ENCODE peak calls at places on chromosome 19, in nine cellular contexts. N is fibroblast of lung, G is esophagus muscularis mucosa, V is colonic mucosa, R is left lung, T is prostate gland, J is cardiac muscle cell, O is ovary, Y is A549. A is an unnamed sample.

GRCh38 chr19:46728693-46729339 is 11.9 kb upstream of the PRKD2 start:
- DNase-seq in N (peak; percentile 35), G (no peak), V (peak; percentile 72), R (peak; percentile 74), T (peak; percentile 60), J (peak; percentile 71), O (peak; percentile 81), Y (peak; percentile 72), A (no peak)

GRCh38 chr19:19107663-19108062 is 30.6 kb downstream of the TMEM161A start:
- DNase-seq in N (no peak), G (no peak), V (no peak), R (no peak), T (no peak), J (no peak), O (no peak), Y (no peak), A (no peak)

GRCh38 chr19:14526423-14526822 is 3.0 kb upstream of the TECR start:
- DNase-seq in N (no peak), G (no peak), V (no peak), R (no peak), T (no peak), J (no peak), O (no peak), Y (no peak), A (no peak)

GRCh38 chr19:18507021-18507726 is 14.7 kb downstream of the ELL start:
- DNase-seq in N (peak; percentile 42), G (no peak), V (peak; percentile 67), R (no peak), T (no peak), J (no peak), O (no peak), Y (no peak), A (no peak)

GRCh38 chr19:3699071-3699740 is 1.1 kb downstream of the PIP5K1C start:
- DNase-seq in N (peak; percentile 50), G (no peak), V (peak; percentile 48), R (peak; percentile 60), T (no peak), J (peak; percentile 56), O (no peak), Y (no peak), A (no peak)

GRCh38 chr19:56567274-56568120 is at the start of gene ZNF470:
- DNase-seq in N (peak; percentile 91), G (peak; percentile 99), V (peak; percentile 97), R (peak; percentile 96), T (peak; percentile 95), J (peak; percentile 96), O (peak; percentile 94), Y (peak; percentile 93), A (peak; percentile 85)

GRCh38 chr19:18194554-18195238 is 1.7 kb downstream of the MPV17L2 start:
- DNase-seq in N (peak; percentile 68), G (no peak), V (peak; percentile 41), R (peak; percentile 40), T (no peak), J (peak; percentile 77), O (peak; percentile 79), Y (no peak), A (no peak)

GRCh38 chr19:40920300-40921004 is 38.4 kb upstream of the CYP2A7 start:
- DNase-seq in N (no peak), G (no peak), V (no peak), R (no peak), T (no peak), J (no peak), O (no peak), Y (no peak), A (no peak)

GRCh38 chr19:49889687-49890348 is 6.9 kb downstream of the IL4I1 start:
- DNase-seq in N (peak; percentile 67), G (peak; percentile 95), V (peak; percentile 78), R (peak; percentile 70), T (peak; percentile 51), J (peak; percentile 85), O (peak; percentile 78), Y (peak; percentile 94), A (no peak)

GRCh38 chr19:50803633-50804419 is 13.6 kb downstream of the ACP4 start:
- DNase-seq in N (no peak), G (no peak), V (no peak), R (no peak), T (no peak), J (peak; percentile 21), O (no peak), Y (no peak), A (no peak)

GRCh38 chr19:9667898-9668297 is 7.0 kb downstream of the ZNF562 start:
- DNase-seq in N (no peak), G (no peak), V (peak; percentile 21), R (no peak), T (no peak), J (no peak), O (no peak), Y (no peak), A (no peak)

GRCh38 chr19:39001016-39001415 is 25.5 kb upstream of the FBXO17 start:
- DNase-seq in N (no peak), G (no peak), V (no peak), R (no peak), T (no peak), J (peak; percentile 27), O (no peak), Y (no peak), A (no peak)

GRCh38 chr19:17325881-17326594 is 8.6 kb downstream of the ANO8 start:
- DNase-seq in N (peak; percentile 36), G (no peak), V (no peak), R (no peak), T (peak; percentile 67), J (no peak), O (no peak), Y (no peak), A (peak; percentile 68)

GRCh38 chr19:16377521-16377920 is 52.9 kb downstream of the KLF2 start:
- DNase-seq in N (no peak), G (no peak), V (no peak), R (no peak), T (no peak), J (no peak), O (peak; percentile 24), Y (no peak), A (no peak)

DNA sequence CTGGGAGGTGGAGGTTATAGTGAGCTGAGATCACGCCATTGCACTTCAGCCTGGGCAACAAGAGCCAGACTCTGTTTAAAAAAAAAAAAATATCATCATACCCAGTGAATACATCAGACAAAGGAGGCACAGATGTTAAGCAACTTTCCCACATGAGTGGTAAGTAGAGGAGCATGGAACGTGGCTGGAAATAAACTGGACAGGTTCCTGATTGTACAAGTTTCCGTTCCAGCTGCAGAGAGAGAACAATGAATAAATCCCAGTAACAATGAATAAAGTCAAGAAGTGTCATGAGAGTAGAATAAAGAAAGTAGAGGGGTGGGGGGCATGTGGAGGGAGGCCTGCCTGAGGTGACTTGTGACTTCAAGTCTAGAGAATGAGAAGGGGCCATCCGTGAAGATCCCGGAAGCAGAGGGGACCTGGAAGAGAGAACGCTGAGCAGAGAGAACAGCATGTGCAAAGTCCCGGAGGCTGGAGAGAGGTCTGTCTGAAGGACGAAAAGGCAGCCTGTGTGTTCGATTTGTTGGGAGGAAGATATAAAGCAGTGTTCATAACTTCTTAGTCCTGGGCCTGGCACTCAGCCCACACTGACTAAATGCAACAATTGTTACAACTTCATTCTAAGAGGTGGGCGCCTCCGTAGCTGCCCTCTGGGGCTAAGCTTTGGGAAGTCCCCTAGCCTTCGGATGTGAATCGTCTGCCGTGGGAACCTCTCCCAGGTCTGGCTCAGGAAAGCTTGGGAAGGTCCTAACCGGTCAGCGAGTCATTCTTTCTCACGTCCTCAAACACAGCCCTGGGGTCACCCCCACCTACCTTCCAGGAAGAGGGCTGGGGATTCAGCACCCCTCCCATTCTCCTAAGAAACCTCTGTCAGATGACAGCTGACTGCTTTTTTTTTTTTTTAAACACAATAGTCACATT is 15.3 kb upstream of the ARHGEF18 start:
- DNase-seq in N (peak; percentile 14), G (no peak), V (no peak), R (no peak), T (no peak), J (peak; percentile 39), O (peak; percentile 39), Y (no peak), A (no peak)
- H3K4me1 ChIP-seq in N (no peaks in the 10 kb centered on the region), G (peaks cover 12% of the 10 kb centered on the region), V (no peaks in the 10 kb centered on the region), R (peaks cover 21% of the 10 kb centered on the region), T (no peaks in the 10 kb centered on the region), J (no peaks in the 10 kb centered on the region), O (no peaks in the 10 kb centered on the region), Y (no peaks in the 10 kb centered on the region), A (no peaks in the 10 kb centered on the region)

DNA sequence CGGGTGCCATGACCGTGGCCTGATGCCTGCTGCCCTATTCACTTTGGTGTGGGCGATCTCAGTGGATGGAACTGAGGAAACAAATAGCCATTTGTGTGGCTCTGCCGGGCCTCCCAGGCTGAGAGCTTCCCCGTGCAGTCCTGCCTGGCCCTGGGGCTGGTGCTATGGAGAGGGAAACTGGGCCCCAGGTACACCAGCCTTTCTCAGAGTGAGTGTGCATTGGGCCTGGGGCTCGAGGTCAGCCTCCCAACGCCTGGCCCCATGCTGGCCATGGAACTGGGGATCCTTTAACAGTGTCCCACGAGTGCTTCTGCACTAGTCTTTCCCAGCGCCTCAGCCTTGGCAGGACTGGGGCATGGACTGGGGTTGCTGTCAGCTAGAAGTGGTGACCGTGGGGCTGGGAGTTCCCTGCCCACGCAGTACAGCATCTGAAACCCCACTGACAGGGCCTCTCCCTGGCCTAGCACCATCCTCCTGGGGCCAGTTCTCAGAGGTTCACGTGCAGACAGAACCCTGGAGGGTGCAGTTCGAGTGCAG is 10.5 kb downstream of the PLEKHF1 start:
- DNase-seq in N (no peak), G (no peak), V (no peak), R (no peak), T (no peak), J (no peak), O (no peak), Y (no peak), A (no peak)
- H3K4me3 ChIP-seq in N (no peak overlapping the region), G (no peak overlapping the region), V (no peak overlapping the region), R (no peak overlapping the region), T (no peak overlapping the region), J (no peak overlapping the region), O (no peak overlapping the region), Y (no peak overlapping the region), A (no peak overlapping the region)

GRCh38 chr19:11374449-11375142 is at the start of gene SWSAP1:
- DNase-seq in N (peak; percentile 99), G (peak; percentile 99), V (peak; percentile 98), R (peak; percentile 99), T (peak; percentile 99), J (peak; percentile 100), O (peak; percentile 99), Y (peak; percentile 98), A (peak; percentile 97)
- H3K4me1 ChIP-seq in N (peaks cover 29% of the 10 kb centered on the region), G (peaks cover 45% of the 10 kb centered on the region), V (peaks cover 6% of the 10 kb centered on the region), R (peaks cover 55% of the 10 kb centered on the region), T (peaks cover 9% of the 10 kb centered on the region), J (peaks cover 6% of the 10 kb centered on the region), O (peaks cover 12% of the 10 kb centered on the region), Y (peaks cover 46% of the 10 kb centered on the region), A (peaks cover 45% of the 10 kb centered on the region)

GRCh38 chr19:35712910-35713845 is 4.6 kb upstream of the KMT2B start:
- DNase-seq in N (no peak), G (no peak), V (no peak), R (no peak), T (no peak), J (no peak), O (no peak), Y (no peak), A (no peak)

GRCh38 chr19:35712529-35712909 is 5.3 kb upstream of the KMT2B start:
- DNase-seq in N (no peak), G (no peak), V (no peak), R (no peak), T (no peak), J (no peak), O (no peak), Y (no peak), A (no peak)

GRCh38 chr19:35713904-35714440 is 3.8 kb upstream of the KMT2B start:
- DNase-seq in N (no peak), G (no peak), V (no peak), R (no peak), T (no peak), J (no peak), O (no peak), Y (no peak), A (no peak)

GRCh38 chr19:35708391-35708790 is 4.0 kb downstream of the ZBTB32 start:
- DNase-seq in N (no peak), G (no peak), V (no peak), R (no peak), T (no peak), J (no peak), O (no peak), Y (no peak), A (no peak)

GRCh38 chr19:35710784-35711723 is 6.7 kb downstream of the ZBTB32 start:
- DNase-seq in N (no peak), G (no peak), V (no peak), R (no peak), T (no peak), J (no peak), O (no peak), Y (no peak), A (no peak)
- H3K4me3 ChIP-seq in N (no peak overlapping the region), G (no peak overlapping the region), V (no peak overlapping the region), R (no peak overlapping the region), T (no peak overlapping the region), J (no peak overlapping the region), O (no peak overlapping the region), Y (no peak overlapping the region), A (no peak overlapping the region)